ENCODE peak calls at places on chromosomes 12 and 14, in five cellular contexts. X, R, S, B and D are unnamed samples.

GRCh38 chr12:80056845-80057244 is 42.5 kb upstream of the OTOGL start:
- ATAC-seq in X (no peak), S (no peak), B (no peak), R (no peak), D (no peak)

GRCh38 chr12:66144796-66145754 is 14.5 kb upstream of the LLPH start:
- ATAC-seq in B (peak; percentile 98), R (peak; percentile 89), X (peak; percentile 90), S (no peak), D (peak; percentile 89)

GRCh38 chr12:8662592-8662991 is at the start of gene MFAP5:
- ATAC-seq in R (peak; percentile 36), B (peak; percentile 46), S (no peak), X (no peak), D (peak; percentile 84)

GRCh38 chr12:32828120-32828519 is 68.5 kb downstream of the PKP2 start:
- ATAC-seq in X (no peak), B (no peak), R (no peak), S (no peak), D (no peak)

GRCh38 chr12:26831959-26832816 is 806 bp downstream of the ITPR2 start:
- ATAC-seq in R (peak; percentile 75), X (peak; percentile 53), S (peak; percentile 70), B (peak; percentile 61), D (peak; percentile 38)

GRCh38 chr12:92186038-92186470 is 40.4 kb upstream of the BTG1 start:
- ATAC-seq in S (peak; percentile 33), R (no peak), X (no peak), B (no peak), D (no peak)

GRCh38 chr12:6773662-6774351 is 1.5 kb downstream of the LAG3 start:
- ATAC-seq in X (no peak), R (no peak), S (peak; percentile 42), B (no peak), D (no peak)

GRCh38 chr12:108119126-108119973 is 9.7 kb upstream of the WSCD2 start:
- ATAC-seq in S (no peak), X (no peak), R (no peak), B (peak; percentile 30), D (peak; percentile 58)

GRCh38 chr14:106459971-106460730 is 933.8 kb downstream of the TMEM121 start:
- ATAC-seq in B (no peak), X (no peak), R (peak; percentile 54), S (peak; percentile 59), D (no peak)

GRCh38 chr12:108973753-108974152 is 47.1 kb downstream of the SVOP start:
- ATAC-seq in S (no peak), R (no peak), B (no peak), X (no peak), D (no peak)

GRCh38 chr12:32561931-32562341 is 117.2 kb upstream of the DNM1L start:
- ATAC-seq in B (no peak), S (peak; percentile 46), R (no peak), X (no peak), D (no peak)

GRCh38 chr12:3130053-3130805 is 53.0 kb downstream of the TSPAN9 start:
- ATAC-seq in X (no peak), S (no peak), R (no peak), B (no peak), D (no peak)

GRCh38 chr12:49284672-49285071 is 10.3 kb upstream of the PRPH start:
- ATAC-seq in S (no peak), R (no peak), X (no peak), B (no peak), D (no peak)

GRCh38 chr12:112904571-112904970 is 2.2 kb upstream of the OAS1 start:
- ATAC-seq in S (no peak), X (peak; percentile 47), B (peak; percentile 51), R (peak; percentile 63), D (no peak)

GRCh38 chr12:6927999-6928702 is 392 bp downstream of the ATN1 start:
- ATAC-seq in R (no peak), B (no peak), S (peak; percentile 7), X (peak; percentile 4), D (no peak)

GRCh38 chr14:80100681-80101080 is 110.6 kb downstream of the DIO2 start:
- ATAC-seq in R (no peak), S (no peak), X (no peak), B (no peak), D (no peak)

GRCh38 chr14:44982594-44982993 is 20.6 kb downstream of the TOGARAM1 start:
- ATAC-seq in X (no peak), B (no peak), R (no peak), S (peak; percentile 63), D (no peak)